ENCODE peak calls at places on chromosome 6, in eight cellular contexts. R is transverse colon; M is stimulated activated naive CD8-positive, alpha-beta T cell treated with anti-CD3 and anti-CD28 coated beads, Interleukin-15, amount 100 ng/mL, for 72 hours; C is M059J; J is stimulated activated CD8-positive, alpha-beta memory T cell treated with anti-CD3 and anti-CD28 coated beads, Interleukin-2, amount 100 ng/mL, for 48 hours; L is HT1080; O is NCI-H1092; Q is H4. W is an unnamed sample.

GRCh38 chr6:165689699-165690098 is 26.7 kb upstream of the PDE10A start:
- DNase-seq in R (no peak), M (no peak), C (no peak), J (no peak), L (no peak), O (no peak), Q (no peak), W (peak)

GRCh38 chr6:168709034-168709433 is 268.1 kb downstream of the SMOC2 start:
- DNase-seq in R (no peak), M (no peak), C (no peak), J (no peak), L (no peak), O (no peak), Q (no peak), W (no peak)

GRCh38 chr6:41697902-41698349 is 37.5 kb downstream of the TFEB start:
- DNase-seq in R (no peak), M (no peak), C (peak), J (no peak), L (no peak), O (no peak), Q (no peak), W (no peak)

GRCh38 chr6:98039876-98040605 is 757.0 kb upstream of the MMS22L start:
- DNase-seq in R (no peak), M (no peak), C (peak), J (no peak), L (no peak), O (no peak), Q (peak), W (peak)

GRCh38 chr6:30238178-30238795 is 25.1 kb upstream of the TRIM26 start:
- DNase-seq in R (no peak), M (no peak), C (peak), J (no peak), L (no peak), O (no peak), Q (no peak), W (peak)

GRCh38 chr6:144159727-144160126 is 9.4 kb downstream of the STX11 start:
- DNase-seq in R (no peak), M (no peak), C (no peak), J (no peak), L (no peak), O (no peak), Q (no peak), W (no peak)

GRCh38 chr6:119110601-119111548 is 32.4 kb upstream of the FAM184A start:
- DNase-seq in R (peak), M (peak), C (peak), J (no peak), L (peak), O (peak), Q (peak), W (peak)

GRCh38 chr6:29750709-29751108 is 27.5 kb downstream of the HLA-F start:
- DNase-seq in R (no peak), M (no peak), C (no peak), J (no peak), L (no peak), O (no peak), Q (no peak), W (no peak)

GRCh38 chr6:107318100-107318736 is 141.1 kb downstream of the PDSS2 start:
- DNase-seq in R (peak), M (peak), C (peak), J (no peak), L (peak), O (peak), Q (peak), W (peak)

GRCh38 chr6:1393641-1394283 is 4.4 kb downstream of the FOXF2 start:
- DNase-seq in R (no peak), M (no peak), C (no peak), J (no peak), L (no peak), O (no peak), Q (no peak), W (no peak)

GRCh38 chr6:12158686-12159415 is 131.3 kb upstream of the EDN1 start:
- DNase-seq in R (no peak), M (no peak), C (no peak), J (no peak), L (no peak), O (no peak), Q (no peak), W (no peak)

GRCh38 chr6:43481075-43481474 is 3.7 kb downstream of the TJAP1 start:
- DNase-seq in R (no peak), M (peak), C (no peak), J (no peak), L (no peak), O (no peak), Q (no peak), W (peak)

GRCh38 chr6:130840050-130840449 is 12.8 kb downstream of the SMLR1 start:
- DNase-seq in R (no peak), M (no peak), C (no peak), J (no peak), L (no peak), O (no peak), Q (no peak), W (no peak)

W was measured in MCF 10A.